ENCODE peak calls at places on chromosome X, in nine cellular contexts. D is NCI-H1105; P is T-helper 1 cell; U is A549; T is lower lobe of right lung; H is T follicular helper cell; K is immature natural killer cell; Z is CD4-positive, CD25-positive, alpha-beta regulatory T cell; G is endothelial cell. V is an unnamed sample.

GRCh38 chrX:48558270-48558669 is 16.0 kb upstream of the RBM3 start:
- DNase-seq in Z (no peak), T (no peak), D (no peak), K (no peak), H (no peak), P (no peak), G (no peak), U (peak), V (no peak)

GRCh38 chrX:77698242-77698641 is 87.8 kb downstream of the ATRX start:
- DNase-seq in H (no peak), K (no peak), T (no peak), D (no peak), Z (no peak), P (no peak), U (no peak), G (no peak), V (no peak)

GRCh38 chrX:96102997-96103396 is 581.6 kb upstream of the DIAPH2 start:
- DNase-seq in Z (no peak), D (no peak), P (no peak), G (no peak), T (no peak), K (no peak), U (no peak), H (no peak), V (no peak)

GRCh38 chrX:129738466-129739308 is at the start of gene XPNPEP2:
- DNase-seq in P (no peak), H (no peak), K (no peak), T (no peak), G (no peak), U (no peak), D (no peak), Z (no peak), V (peak)

GRCh38 chrX:120014354-120015129 is 62.9 kb downstream of the RHOXF2B start:
- DNase-seq in G (no peak), T (no peak), D (no peak), U (no peak), K (no peak), H (no peak), P (no peak), Z (no peak), V (no peak)

GRCh38 chrX:136067946-136068345 is 79.4 kb upstream of the FHL1 start:
- DNase-seq in Z (no peak), G (no peak), T (no peak), K (no peak), H (no peak), P (no peak), U (no peak), D (no peak), V (no peak)

GRCh38 chrX:119573840-119574393 is 446 bp upstream of the UBE2A start:
- DNase-seq in H (no peak), T (no peak), P (no peak), G (peak), K (no peak), D (no peak), Z (no peak), U (peak), V (peak)

GRCh38 chrX:29948653-29949052 is 266.7 kb upstream of the MAGEB2 start:
- DNase-seq in U (no peak), H (no peak), K (no peak), Z (no peak), D (no peak), P (no peak), T (no peak), G (no peak), V (peak)

GRCh38 chrX:10516781-10517322 is 103.5 kb downstream of the MID1 start:
- DNase-seq in P (no peak), K (no peak), D (no peak), U (no peak), G (no peak), Z (no peak), T (no peak), H (no peak), V (no peak)